ENCODE peak calls at places on chromosome 18, in five cellular contexts. B, R, K, E and O are unnamed samples.

GRCh38 chr18:72470391-72470790 is 73.8 kb downstream of the CBLN2 start:
- DNase-seq in B (no peak), R (no peak), K (no peak), E (no peak), O (no peak)

GRCh38 chr18:47915930-47916329 is 14.5 kb downstream of the SMAD2 start:
- DNase-seq in R (no peak), K (peak; percentile 42), B (no peak), E (no peak), O (no peak)

GRCh38 chr18:59900222-59901128 is 679 bp downstream of the PMAIP1 start:
- DNase-seq in R (peak; percentile 88), B (no peak), K (peak; percentile 76), E (peak; percentile 64), O (no peak)

GRCh38 chr18:46169464-46169941 is 65.3 kb downstream of the HAUS1 start:
- DNase-seq in E (no peak), R (peak; percentile 67), K (peak; percentile 55), B (no peak), O (peak; percentile 78)

GRCh38 chr18:49544362-49544761 is 17.5 kb upstream of the LIPG start:
- DNase-seq in B (no peak), R (no peak), K (peak; percentile 32), E (no peak), O (no peak)

GRCh38 chr18:4653418-4653817 is 198.3 kb upstream of the DLGAP1 start:
- DNase-seq in E (no peak), B (no peak), K (no peak), R (no peak), O (no peak)

GRCh38 chr18:54742654-54743053 is 85.6 kb upstream of the RAB27B start:
- DNase-seq in K (peak; percentile 43), E (peak; percentile 21), R (peak; percentile 99), B (no peak), O (peak; percentile 98)

GRCh38 chr18:37409870-37410269 is 155.7 kb downstream of the CELF4 start:
- DNase-seq in K (no peak), R (peak; percentile 22), B (no peak), E (no peak), O (no peak)

GRCh38 chr18:12840382-12840781 is 43.7 kb downstream of the PTPN2 start:
- DNase-seq in K (no peak), E (no peak), R (no peak), B (no peak), O (no peak)

GRCh38 chr18:48161911-48162698 is 231.6 kb upstream of the SMAD2 start:
- DNase-seq in R (no peak), B (no peak), E (no peak), K (no peak), O (no peak)

GRCh38 chr18:40152859-40153258 is 1802.2 kb upstream of the PIK3C3 start:
- DNase-seq in E (no peak), K (peak; percentile 30), R (peak; percentile 53), B (no peak), O (peak; percentile 33)

GRCh38 chr18:36309436-36310391 is 12.2 kb downstream of the FHOD3 start:
- DNase-seq in E (no peak), R (peak; percentile 89), B (peak; percentile 68), K (peak; percentile 99), O (peak; percentile 98)

GRCh38 chr18:59783138-59783537 is 85.9 kb upstream of the CCBE1 start:
- DNase-seq in E (no peak), K (peak; percentile 57), R (peak; percentile 79), B (no peak), O (peak; percentile 90)

GRCh38 chr18:31684279-31685096 is at the start of gene B4GALT6:
- DNase-seq in R (peak; percentile 25), K (peak; percentile 20), E (peak; percentile 33), B (peak; percentile 48), O (no peak)

GRCh38 chr18:79698668-79699335 is 19.2 kb downstream of the CTDP1 start:
- DNase-seq in E (no peak), K (peak; percentile 24), R (peak; percentile 13), B (no peak), O (no peak)

GRCh38 chr18:70459731-70460130 is 170.9 kb downstream of the SOCS6 start:
- DNase-seq in R (no peak), B (no peak), E (no peak), K (no peak), O (no peak)

GRCh38 chr18:44654555-44654954 is 26.1 kb upstream of the SETBP1 start:
- DNase-seq in E (no peak), K (peak; percentile 94), B (no peak), R (peak; percentile 53), O (peak; percentile 91)

GRCh38 chr18:55384551-55385275 is 203.3 kb downstream of the TCF4 start:
- DNase-seq in B (no peak), K (peak; percentile 57), R (peak; percentile 62), E (peak; percentile 9), O (peak; percentile 74)

GRCh38 chr18:29841631-29842030 is 1200.9 kb downstream of the DSC3 start:
- DNase-seq in K (peak; percentile 47), E (no peak), B (no peak), R (no peak), O (no peak)

GRCh38 chr18:22813648-22814328 is 119.3 kb upstream of the RBBP8 start:
- DNase-seq in E (no peak), B (no peak), K (peak; percentile 72), R (peak; percentile 63), O (peak; percentile 53)

GRCh38 chr18:65544701-65545100 is 206.1 kb upstream of the CDH7 start:
- DNase-seq in R (no peak), K (peak; percentile 11), E (no peak), B (no peak), O (no peak)

GRCh38 chr18:59833785-59834184 is 66.0 kb upstream of the PMAIP1 start:
- DNase-seq in B (no peak), K (no peak), E (no peak), R (no peak), O (no peak)

GRCh38 chr18:31679806-31680793 is 4.3 kb downstream of the B4GALT6 start:
- DNase-seq in R (no peak), K (no peak), E (no peak), B (no peak), O (no peak)

GRCh38 chr18:47928466-47928865 is 2.0 kb downstream of the SMAD2 start:
- DNase-seq in R (peak; percentile 33), B (no peak), E (no peak), K (peak; percentile 53), O (no peak)

GRCh38 chr18:42078711-42079110 is 123.7 kb downstream of the PIK3C3 start:
- DNase-seq in R (peak; percentile 51), K (no peak), E (no peak), B (no peak), O (no peak)

GRCh38 chr18:47777626-47778025 is 152.8 kb downstream of the SMAD2 start:
- DNase-seq in B (no peak), R (no peak), K (no peak), E (no peak), O (no peak)

GRCh38 chr18:33838084-33838483 is 260.1 kb downstream of the ASXL3 start:
- DNase-seq in R (no peak), E (no peak), K (no peak), B (no peak), O (no peak)

GRCh38 chr18:61651145-61651879 is 241.5 kb downstream of the RNF152 start:
- DNase-seq in K (no peak), E (no peak), B (no peak), R (no peak), O (no peak)

GRCh38 chr18:42100917-42101316 is 145.9 kb downstream of the PIK3C3 start:
- DNase-seq in K (no peak), R (no peak), E (no peak), B (no peak), O (no peak)

GRCh38 chr18:2522112-2522511 is 49.2 kb downstream of the METTL4 start:
- DNase-seq in E (no peak), B (no peak), R (no peak), K (no peak), O (no peak)

GRCh38 chr18:11176416-11176815 is 27.0 kb upstream of the PIEZO2 start:
- DNase-seq in E (no peak), B (no peak), K (no peak), R (no peak), O (peak; percentile 78)

GRCh38 chr18:48011926-48012469 is 81.5 kb upstream of the SMAD2 start:
- DNase-seq in E (no peak), B (no peak), R (no peak), K (no peak), O (no peak)

GRCh38 chr18:78939105-78939504 is 40.5 kb upstream of the SALL3 start:
- DNase-seq in B (no peak), R (no peak), E (no peak), K (no peak), O (no peak)

GRCh38 chr18:35045121-35045520 is 3.9 kb downstream of the MAPRE2 start:
- DNase-seq in E (no peak), B (no peak), K (no peak), R (peak; percentile 81), O (peak; percentile 62)

GRCh38 chr18:45464619-45465018 is 150.7 kb upstream of the SLC14A2 start:
- DNase-seq in K (no peak), B (no peak), R (no peak), E (no peak), O (no peak)

GRCh38 chr18:49862656-49863385 is 49.5 kb upstream of the ACAA2 start:
- DNase-seq in K (no peak), B (no peak), R (no peak), E (no peak), O (no peak)

GRCh38 chr18:63454497-63454896 is 22.3 kb upstream of the SERPINB5 start:
- DNase-seq in R (no peak), K (peak; percentile 96), E (peak; percentile 48), B (no peak), O (peak; percentile 83)
- H3K4me3 ChIP-seq in R (no peak overlapping the region), K (no peak overlapping the region), E (no peak overlapping the region), B (no peak overlapping the region), O (no peak overlapping the region)

GRCh38 chr18:28127228-28127627 is 49.7 kb downstream of the CDH2 start:
- DNase-seq in K (no peak), B (no peak), E (no peak), R (no peak), O (no peak)
- H3K4me3 ChIP-seq in K (no peak overlapping the region), B (no peak overlapping the region), E (no peak overlapping the region), R (no peak overlapping the region), O (no peak overlapping the region)

GRCh38 chr18:58093311-58093790 is 49.3 kb downstream of the NEDD4L start:
- DNase-seq in K (peak; percentile 33), R (no peak), E (no peak), B (no peak), O (no peak)

GRCh38 chr18:58087928-58088722 is 44.1 kb downstream of the NEDD4L start:
- DNase-seq in E (peak; percentile 75), K (peak; percentile 98), R (peak; percentile 16), B (no peak), O (no peak)

GRCh38 chr18:58088723-58089074 is 44.7 kb downstream of the NEDD4L start:
- DNase-seq in R (no peak), E (no peak), K (no peak), B (no peak), O (no peak)

GRCh38 chr18:58095251-58095650 is 51.2 kb downstream of the NEDD4L start:
- DNase-seq in E (no peak), B (no peak), R (no peak), K (no peak), O (no peak)

GRCh38 chr18:58091099-58091611 is 47.1 kb downstream of the NEDD4L start:
- DNase-seq in E (peak; percentile 48), R (no peak), B (no peak), K (peak; percentile 86), O (no peak)
- H3K4me3 ChIP-seq in E (no peak overlapping the region), R (no peak overlapping the region), B (no peak overlapping the region), K (no peak overlapping the region), O (no peak overlapping the region)

GRCh38 chr18:76927216-76927725 is 104.9 kb downstream of the ZNF236 start:
- DNase-seq in K (no peak), B (no peak), R (peak; percentile 54), E (no peak), O (no peak)
- H3K4me3 ChIP-seq in K (no peak overlapping the region), B (no peak overlapping the region), R (no peak overlapping the region), E (no peak overlapping the region), O (no peak overlapping the region)

GRCh38 chr18:24703316-24703715 is 242.9 kb downstream of the HRH4 start:
- DNase-seq in K (no peak), R (no peak), E (no peak), B (no peak), O (no peak)
- H3K4me3 ChIP-seq in K (no peak overlapping the region), R (no peak overlapping the region), E (no peak overlapping the region), B (no peak overlapping the region), O (no peak overlapping the region)